ENCODE peak calls at places on chromosomes 3 and 15, in eight cellular contexts. B is fibroblast of lung; I is neuronal stem cell; T is CD4-positive, alpha-beta memory T cell; H is PC-3; M is GM06990; V is heart left ventricle; E is heart right ventricle. Y is an unnamed sample.

GRCh38 chr3:140164922-140165590 is 230.1 kb downstream of the CLSTN2 start:
- DNase-seq in E (no peak), M (no peak), V (no peak), T (no peak), B (peak; percentile 49), I (no peak), H (peak; percentile 2), Y (no peak)

GRCh38 chr3:188431553-188431952 is 277.6 kb downstream of the LPP start:
- DNase-seq in H (peak; percentile 84), V (no peak), B (peak; percentile 59), M (no peak), I (no peak), E (no peak), T (no peak), Y (no peak)

GRCh38 chr3:192904632-192905289 is 12.9 kb downstream of the MB21D2 start:
- DNase-seq in I (no peak), T (no peak), M (no peak), E (no peak), B (peak; percentile 47), V (no peak), H (no peak), Y (no peak)

GRCh38 chr3:98519351-98519750 is 3.4 kb downstream of the CLDND1 start:
- DNase-seq in H (no peak), V (no peak), M (no peak), I (no peak), T (no peak), B (peak; percentile 23), E (no peak), Y (no peak)

GRCh38 chr15:42018306-42019224 is 2.3 kb downstream of the PLA2G4E start:
- DNase-seq in I (no peak), T (no peak), B (no peak), E (peak; percentile 9), M (no peak), H (no peak), V (peak; percentile 87), Y (no peak)

GRCh38 chr15:61275901-61276300 is 46.8 kb upstream of the RORA start:
- DNase-seq in H (no peak), I (no peak), B (no peak), T (no peak), M (no peak), V (no peak), E (no peak), Y (no peak)

GRCh38 chr15:50675524-50676144 is 11.0 kb downstream of the TRPM7 start:
- DNase-seq in T (peak; percentile 27), E (no peak), I (no peak), H (peak; percentile 65), M (no peak), V (no peak), B (peak; percentile 19), Y (no peak)

GRCh38 chr15:80878242-80878866 is 99.2 kb downstream of the CEMIP start:
- DNase-seq in V (no peak), M (no peak), I (no peak), E (no peak), T (no peak), B (no peak), H (no peak), Y (no peak)

GRCh38 chr15:56327721-56328502 is 37.3 kb upstream of the TEX9 start:
- DNase-seq in E (no peak), M (no peak), H (peak; percentile 73), T (no peak), I (no peak), B (peak; percentile 40), V (no peak), Y (no peak)

GRCh38 chr3:148642616-148643015 is 55.1 kb upstream of the AGTR1 start:
- DNase-seq in H (no peak), B (peak; percentile 59), V (no peak), E (no peak), T (no peak), M (no peak), I (no peak), Y (no peak)

GRCh38 chr3:155805204-155805801 is 775 bp downstream of the C3orf33 start:
- DNase-seq in E (no peak), B (no peak), M (no peak), I (no peak), V (peak; percentile 45), T (no peak), H (peak; percentile 48), Y (no peak)

GRCh38 chr3:195907730-195908438 is 467 bp downstream of the TNK2 start:
- DNase-seq in H (peak; percentile 56), E (peak; percentile 43), I (no peak), B (no peak), V (peak; percentile 70), M (peak; percentile 72), T (peak; percentile 56), Y (no peak)

GRCh38 chr3:81643721-81644120 is 117.7 kb downstream of the GBE1 start:
- DNase-seq in V (no peak), H (peak; percentile 58), I (no peak), M (no peak), E (no peak), B (peak; percentile 32), T (no peak), Y (no peak)

GRCh38 chr3:19954676-19955075 is 7.8 kb downstream of the RAB5A start:
- DNase-seq in M (no peak), I (no peak), H (no peak), V (no peak), T (no peak), B (no peak), E (no peak), Y (no peak)
- H3K36me3 ChIP-seq in M (peaks cover 4% of the 10 kb centered on the region), I (peaks cover 89% of the 10 kb centered on the region), H (peaks cover 29% of the 10 kb centered on the region), V (peaks cover 52% of the 10 kb centered on the region), T (peaks cover 15% of the 10 kb centered on the region), B (peaks cover 4% of the 10 kb centered on the region), E (peaks cover 55% of the 10 kb centered on the region), Y (peaks cover 66% of the 10 kb centered on the region)

DNA sequence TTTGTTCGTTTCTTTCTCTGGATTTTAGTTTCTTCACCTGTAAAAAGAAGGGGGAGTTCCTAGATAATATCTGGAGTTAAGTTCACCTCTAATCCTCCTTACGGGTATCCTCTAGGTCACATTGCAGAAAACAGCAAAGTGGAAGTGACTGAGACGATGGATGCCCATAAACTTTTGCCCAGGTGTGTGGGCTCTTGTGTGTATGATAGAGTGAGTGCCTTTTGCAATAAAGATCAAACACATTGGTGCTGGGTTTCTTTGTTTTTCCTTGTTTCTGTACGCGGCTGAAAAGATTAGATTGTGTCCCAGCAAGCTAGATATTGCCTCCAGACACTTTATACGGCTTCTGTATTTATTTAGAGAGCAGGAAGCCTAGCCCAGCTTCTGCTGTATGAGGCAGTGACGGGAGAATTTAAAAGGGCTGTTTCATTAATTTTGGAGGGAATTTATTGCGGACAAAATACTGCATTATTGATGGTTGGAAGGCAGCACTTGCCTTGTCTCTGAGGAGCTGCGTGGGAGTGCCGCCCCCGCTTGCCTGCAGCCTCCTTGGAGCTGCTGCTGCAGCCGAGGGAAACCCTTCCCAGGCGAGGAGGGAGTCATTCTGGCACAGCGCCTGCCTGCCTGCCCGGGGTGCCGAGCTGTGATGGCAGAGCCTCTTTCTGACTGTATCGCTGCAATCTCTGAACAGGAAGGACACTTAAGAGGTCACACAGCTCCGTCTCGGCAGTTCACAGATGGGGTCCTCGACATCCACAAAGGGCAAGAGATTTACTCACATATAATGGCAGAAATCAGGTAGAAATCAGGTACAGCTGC is 38.6 kb downstream of the PYDC2 start:
- DNase-seq in E (peak; percentile 6), H (peak; percentile 54), T (no peak), I (no peak), V (peak; percentile 48), M (peak; percentile 3), B (peak; percentile 59), Y (no peak)
- H3K4me3 ChIP-seq in E (peak overlapping the region; percentile 2), H (peak overlapping the region; percentile 56), T (no peak overlapping the region), I (no peak overlapping the region), V (peak overlapping the region; percentile 22), M (no peak overlapping the region), B (peak overlapping the region; percentile 25), Y (no peak overlapping the region)

GRCh38 chr15:44598892-44599291 is 61.9 kb downstream of the EIF3J start:
- DNase-seq in M (no peak), V (no peak), H (no peak), T (no peak), E (no peak), B (peak; percentile 90), I (no peak), Y (no peak)

GRCh38 chr15:44595246-44595645 is 58.3 kb downstream of the EIF3J start:
- DNase-seq in T (no peak), B (no peak), H (no peak), M (no peak), I (no peak), V (no peak), E (no peak), Y (no peak)

GRCh38 chr15:44595656-44596510 is 58.9 kb downstream of the EIF3J start:
- DNase-seq in I (no peak), B (no peak), E (no peak), V (no peak), T (no peak), H (no peak), M (no peak), Y (no peak)

GRCh38 chr15:44596511-44597010 is 59.6 kb downstream of the EIF3J start:
- DNase-seq in I (no peak), M (no peak), V (no peak), B (no peak), E (no peak), H (no peak), T (no peak), Y (no peak)

GRCh38 chr15:44598066-44598465 is 61.1 kb downstream of the EIF3J start:
- DNase-seq in I (no peak), V (no peak), T (no peak), H (no peak), E (no peak), M (no peak), B (no peak), Y (no peak)
- H3K36me3 ChIP-seq in I (peaks cover 85% of the 10 kb centered on the region), V (peaks cover 100% of the 10 kb centered on the region), T (peaks cover 11% of the 10 kb centered on the region), H (peaks cover 33% of the 10 kb centered on the region), E (peaks cover 100% of the 10 kb centered on the region), M (peaks cover 16% of the 10 kb centered on the region), B (peaks cover 4% of the 10 kb centered on the region), Y (peaks cover 56% of the 10 kb centered on the region)

GRCh38 chr3:144109944-144110343 is 138.3 kb downstream of the DIPK2A start:
- DNase-seq in M (peak; percentile 23), T (no peak), V (no peak), B (no peak), H (no peak), I (no peak), E (no peak), Y (no peak)

GRCh38 chr3:144119611-144120010 is 148.0 kb downstream of the DIPK2A start:
- DNase-seq in M (no peak), H (no peak), T (no peak), B (no peak), E (no peak), I (no peak), V (no peak), Y (no peak)

GRCh38 chr3:144112036-144112435 is 140.4 kb downstream of the DIPK2A start:
- DNase-seq in B (peak; percentile 9), T (no peak), H (no peak), I (no peak), V (no peak), M (no peak), E (no peak), Y (no peak)

GRCh38 chr3:144112437-144112836 is 140.8 kb downstream of the DIPK2A start:
- DNase-seq in H (no peak), B (no peak), M (no peak), T (no peak), V (no peak), I (no peak), E (no peak), Y (no peak)

DNA sequence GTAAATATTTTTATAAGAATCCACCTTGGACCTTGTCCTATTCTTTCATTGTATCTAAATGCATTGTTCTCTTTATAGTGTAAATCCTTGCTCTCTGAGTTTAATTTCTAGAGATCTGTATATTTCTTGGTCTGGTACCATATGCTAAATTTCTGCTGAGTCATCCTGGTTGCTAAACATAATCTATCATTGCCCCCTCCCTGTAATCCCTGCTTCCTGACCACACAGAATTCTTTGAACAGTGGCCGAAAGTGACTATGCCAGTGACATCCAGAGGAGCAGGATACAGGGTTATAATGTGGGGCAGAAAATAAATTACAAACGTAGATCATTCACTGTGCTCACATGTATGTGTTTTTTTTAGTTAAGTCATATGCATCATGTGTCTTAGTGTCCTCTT is 143.1 kb downstream of the DIPK2A start:
- DNase-seq in E (no peak), V (no peak), I (no peak), H (peak; percentile 5), T (no peak), M (no peak), B (peak; percentile 7), Y (no peak)
- H3K4me3 ChIP-seq in E (no peak overlapping the region), V (no peak overlapping the region), I (no peak overlapping the region), H (no peak overlapping the region), T (no peak overlapping the region), M (no peak overlapping the region), B (no peak overlapping the region), Y (no peak overlapping the region)